ENCODE peak calls at places on chromosome 12, in eight cellular contexts. B, J, N, A, G, D, F and E are unnamed samples.

GRCh38 chr12:114823701-114824100 is 139.7 kb upstream of the TBX3 start:
- DNase-seq in B (no peak), J (no peak), N (no peak), A (no peak), G (no peak), D (no peak), F (no peak), E (no peak)

GRCh38 chr12:71840226-71840847 is 778 bp downstream of the TBC1D15 start:
- DNase-seq in B (no peak), J (no peak), N (no peak), A (no peak), G (no peak), D (no peak), F (no peak), E (no peak)

GRCh38 chr12:108798551-108799221 is 58.7 kb downstream of the SSH1 start:
- DNase-seq in B (no peak), J (no peak), N (no peak), A (no peak), G (no peak), D (no peak), F (no peak), E (no peak)

GRCh38 chr12:129096968-129097367 is 243.7 kb downstream of the GLT1D1 start:
- DNase-seq in B (no peak), J (no peak), N (peak), A (no peak), G (no peak), D (no peak), F (no peak), E (no peak)

GRCh38 chr12:47725893-47726292 is 603 bp upstream of the ENDOU start:
- DNase-seq in B (no peak), J (no peak), N (peak), A (no peak), G (no peak), D (no peak), F (no peak), E (no peak)

GRCh38 chr12:108638141-108638823 is 4.6 kb upstream of the SELPLG start:
- DNase-seq in B (peak), J (peak), N (peak), A (no peak), G (no peak), D (peak), F (no peak), E (no peak)

GRCh38 chr12:93759512-93760081 is 82.4 kb downstream of the CRADD start:
- DNase-seq in B (no peak), J (no peak), N (no peak), A (no peak), G (no peak), D (no peak), F (no peak), E (no peak)

GRCh38 chr12:131015581-131016337 is 62.1 kb downstream of the ADGRD1 start:
- DNase-seq in B (no peak), J (no peak), N (no peak), A (no peak), G (no peak), D (no peak), F (no peak), E (no peak)

GRCh38 chr12:121578230-121579189 is 2.3 kb downstream of the KDM2B start:
- DNase-seq in B (no peak), J (peak), N (no peak), A (peak), G (no peak), D (no peak), F (peak), E (no peak)

GRCh38 chr12:56720696-56721615 is 4.1 kb downstream of the NACA start:
- DNase-seq in B (no peak), J (peak), N (peak), A (no peak), G (no peak), D (no peak), F (no peak), E (no peak)

GRCh38 chr12:45975506-45975905 is 14.9 kb downstream of the SCAF11 start:
- DNase-seq in B (no peak), J (no peak), N (no peak), A (no peak), G (no peak), D (no peak), F (no peak), E (no peak)

GRCh38 chr12:72270246-72270645 is 1.9 kb upstream of the TRHDE start:
- DNase-seq in B (no peak), J (no peak), N (no peak), A (no peak), G (no peak), D (no peak), F (no peak), E (no peak)

GRCh38 chr12:10554971-10555481 is 49.3 kb downstream of the EIF2S3B start:
- DNase-seq in B (no peak), J (no peak), N (no peak), A (no peak), G (no peak), D (no peak), F (no peak), E (no peak)

GRCh38 chr12:11630046-11630706 is 19.3 kb upstream of the ETV6 start:
- DNase-seq in B (no peak), J (no peak), N (no peak), A (peak), G (no peak), D (no peak), F (peak), E (no peak)

GRCh38 chr12:1518763-1519516 is 75.4 kb downstream of the FBXL14 start:
- DNase-seq in B (no peak), J (peak), N (peak), A (no peak), G (no peak), D (no peak), F (peak), E (peak)

GRCh38 chr12:71447691-71448660 is 8.4 kb downstream of the LGR5 start:
- DNase-seq in B (no peak), J (no peak), N (no peak), A (no peak), G (no peak), D (no peak), F (no peak), E (no peak)

GRCh38 chr12:46963977-46964376 is 115.4 kb upstream of the PCED1B start:
- DNase-seq in B (peak), J (no peak), N (no peak), A (no peak), G (no peak), D (no peak), F (no peak), E (no peak)

GRCh38 chr12:7374423-7375144 is 69.4 kb downstream of the CD163L1 start:
- DNase-seq in B (no peak), J (no peak), N (no peak), A (peak), G (peak), D (no peak), F (peak), E (no peak)

GRCh38 chr12:108645686-108646596 is 12.2 kb upstream of the SELPLG start:
- DNase-seq in B (no peak), J (no peak), N (peak), A (no peak), G (no peak), D (peak), F (no peak), E (no peak)

DNA sequence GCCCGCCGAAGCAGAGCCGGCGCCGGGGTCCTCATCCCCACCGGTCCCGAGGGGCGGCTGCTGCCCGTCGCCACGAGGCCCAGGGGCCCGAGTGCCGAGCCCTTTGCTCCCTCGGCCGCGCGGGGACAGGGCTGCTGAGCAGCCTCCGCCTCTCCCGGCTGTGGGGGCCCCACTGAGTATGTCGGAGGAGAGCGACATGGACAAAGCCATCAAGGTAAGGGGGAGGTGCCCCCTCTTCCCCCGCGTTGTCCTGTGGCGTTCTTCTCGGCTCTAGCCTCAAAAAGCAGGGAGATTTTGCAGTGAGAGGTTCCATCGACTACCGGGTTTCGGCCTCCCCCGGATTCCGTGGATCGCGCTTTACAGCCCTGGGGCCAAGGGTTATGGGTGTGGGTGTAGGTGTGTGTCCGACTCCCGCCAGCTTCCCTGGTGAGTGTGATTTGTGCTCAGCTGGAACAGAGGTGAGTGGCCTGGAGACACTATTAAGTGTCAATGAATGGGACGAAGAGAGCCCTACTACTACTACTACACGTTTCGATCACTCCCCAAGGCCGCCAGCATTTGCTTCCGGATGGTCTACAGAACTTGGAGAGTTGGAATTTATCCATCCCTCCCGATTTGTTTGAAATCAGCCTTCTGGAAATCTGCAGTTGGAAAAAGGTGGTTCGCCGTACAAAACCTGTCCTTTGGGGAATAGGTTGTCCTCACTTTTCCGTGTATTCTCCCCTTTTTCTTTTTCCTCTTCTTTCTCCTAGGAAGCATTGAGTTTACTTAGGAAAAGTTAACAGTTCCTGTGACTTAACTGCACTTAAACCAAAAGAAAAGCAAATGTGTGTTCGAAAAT is 748 bp downstream of the MAPKAPK5 start:
- DNase-seq in B (no peak), J (no peak), N (no peak), A (peak), G (no peak), D (no peak), F (no peak), E (no peak)
- TF ChIP-seq POLR2A in B (no peak), J (no peak), N (no peak), A (no peak), G (no peak), D (no peak), F (no peak), E (no peak)

GRCh38 chr12:106304001-106304421 is 1.5 kb downstream of the TCP11L2 start:
- DNase-seq in B (no peak), J (no peak), N (no peak), A (peak), G (no peak), D (no peak), F (peak), E (no peak)

GRCh38 chr12:106303202-106303820 is 778 bp downstream of the TCP11L2 start:
- DNase-seq in B (peak), J (peak), N (peak), A (peak), G (peak), D (peak), F (peak), E (peak)

GRCh38 chr12:106301611-106302321 is 767 bp upstream of the TCP11L2 start:
- DNase-seq in B (peak), J (peak), N (peak), A (peak), G (peak), D (peak), F (peak), E (peak)

GRCh38 chr12:106301241-106301610 is 1.3 kb upstream of the TCP11L2 start:
- DNase-seq in B (no peak), J (no peak), N (no peak), A (no peak), G (no peak), D (no peak), F (no peak), E (no peak)

DNA sequence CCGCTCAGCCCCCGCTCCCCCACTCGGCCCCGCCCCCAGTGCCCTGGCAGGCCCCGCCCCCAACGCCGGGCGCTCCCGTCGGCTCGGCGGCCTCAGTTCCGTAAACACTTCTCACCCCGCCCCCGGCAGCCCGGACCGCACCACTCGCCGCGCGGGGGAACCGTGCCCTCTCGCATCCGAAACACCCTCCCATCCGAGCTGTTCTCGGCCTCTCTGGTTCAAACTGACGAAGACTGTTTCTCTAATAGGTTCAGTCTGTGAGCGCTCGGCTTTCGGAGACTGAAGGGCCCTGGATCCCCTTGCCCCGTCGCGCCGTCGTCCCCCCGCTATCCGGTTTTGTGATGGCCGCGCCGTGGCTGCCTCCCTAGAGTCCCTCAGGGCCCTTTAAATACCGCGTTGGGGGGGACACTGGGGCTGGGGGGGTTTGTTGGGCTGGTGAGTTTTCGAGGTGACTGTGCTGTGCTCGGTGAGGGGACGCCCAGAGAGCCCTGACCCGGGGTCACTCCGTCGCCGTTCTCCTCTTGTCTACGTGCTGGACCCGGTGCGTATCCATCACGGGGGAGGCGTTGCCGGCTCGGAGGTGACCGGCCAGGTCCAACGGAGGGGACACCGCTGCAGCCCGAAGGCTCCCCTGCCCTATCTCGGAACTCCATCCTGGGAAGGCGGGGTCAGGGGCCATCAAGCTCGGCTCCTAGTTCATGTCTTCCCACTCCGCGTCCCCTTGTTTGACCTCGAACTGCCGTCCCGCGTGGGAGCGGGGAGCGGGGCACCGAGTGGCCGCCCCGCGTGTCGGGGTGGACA is at the start of gene TCP11L2:
- DNase-seq in B (peak), J (peak), N (peak), A (peak), G (peak), D (peak), F (peak), E (peak)
- TF ChIP-seq POLR2A in B (peak), J (peak), N (no peak), A (peak), G (no peak), D (peak), F (no peak), E (peak)

GRCh38 chr12:14471497-14471896 is 96.2 kb downstream of the PLBD1 start:
- DNase-seq in B (no peak), J (no peak), N (no peak), A (no peak), G (no peak), D (no peak), F (no peak), E (no peak)
- TF ChIP-seq POLR2A in B (no peak), J (no peak), N (no peak), A (no peak), G (no peak), D (no peak), F (no peak), E (no peak)

DNA sequence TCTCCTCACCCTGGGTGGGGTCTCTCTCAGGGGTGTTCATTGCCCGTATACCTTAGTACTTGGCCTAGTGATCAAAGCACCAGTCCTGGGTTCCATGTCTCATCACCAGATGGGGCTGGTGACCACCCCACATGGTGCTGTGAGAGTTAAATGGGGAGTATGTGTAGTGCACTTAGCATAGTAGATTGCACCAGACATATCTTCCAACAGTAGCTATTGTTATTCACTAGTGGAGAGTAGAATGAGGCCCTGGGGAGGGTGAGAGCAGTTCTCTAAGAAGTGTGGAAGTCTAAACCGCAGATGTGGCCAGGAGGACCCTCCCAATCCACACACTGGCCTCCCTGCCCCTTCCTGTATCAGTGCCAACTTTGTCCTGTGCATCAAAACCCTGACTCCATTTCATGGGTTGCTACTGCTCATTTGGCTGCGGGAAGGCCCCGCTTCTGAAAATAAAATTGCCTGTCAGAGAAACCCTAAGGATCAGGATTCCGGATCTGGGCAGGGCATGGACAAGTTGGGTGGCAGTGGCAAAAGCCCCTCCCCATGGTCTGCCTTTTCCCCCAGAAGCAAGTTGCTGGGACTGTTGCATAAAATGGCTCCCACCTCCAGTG is 4.4 kb downstream of the CD9 start:
- DNase-seq in B (no peak), J (no peak), N (no peak), A (no peak), G (no peak), D (no peak), F (no peak), E (no peak)
- TF ChIP-seq POLR2A in B (no peak), J (no peak), N (no peak), A (no peak), G (no peak), D (no peak), F (no peak), E (no peak)

GRCh38 chr12:124919646-124920352 is 5.3 kb upstream of the UBC start:
- DNase-seq in B (no peak), J (no peak), N (no peak), A (no peak), G (no peak), D (no peak), F (no peak), E (no peak)

GRCh38 chr12:124916370-124917134 is 2.1 kb upstream of the UBC start:
- DNase-seq in B (peak), J (peak), N (peak), A (peak), G (no peak), D (peak), F (peak), E (peak)

GRCh38 chr12:124917841-124918621 is 3.6 kb upstream of the UBC start:
- DNase-seq in B (no peak), J (no peak), N (no peak), A (no peak), G (no peak), D (peak), F (peak), E (peak)

GRCh38 chr12:124915249-124916236 is 1.1 kb upstream of the UBC start:
- DNase-seq in B (peak), J (no peak), N (no peak), A (peak), G (no peak), D (peak), F (peak), E (peak)

GRCh38 chr12:124917135-124917840 is 2.8 kb upstream of the UBC start:
- DNase-seq in B (peak), J (peak), N (peak), A (peak), G (peak), D (peak), F (peak), E (peak)
- TF ChIP-seq POLR2A in B (peak), J (peak), N (no peak), A (peak), G (peak), D (peak), F (no peak), E (peak)

DNA sequence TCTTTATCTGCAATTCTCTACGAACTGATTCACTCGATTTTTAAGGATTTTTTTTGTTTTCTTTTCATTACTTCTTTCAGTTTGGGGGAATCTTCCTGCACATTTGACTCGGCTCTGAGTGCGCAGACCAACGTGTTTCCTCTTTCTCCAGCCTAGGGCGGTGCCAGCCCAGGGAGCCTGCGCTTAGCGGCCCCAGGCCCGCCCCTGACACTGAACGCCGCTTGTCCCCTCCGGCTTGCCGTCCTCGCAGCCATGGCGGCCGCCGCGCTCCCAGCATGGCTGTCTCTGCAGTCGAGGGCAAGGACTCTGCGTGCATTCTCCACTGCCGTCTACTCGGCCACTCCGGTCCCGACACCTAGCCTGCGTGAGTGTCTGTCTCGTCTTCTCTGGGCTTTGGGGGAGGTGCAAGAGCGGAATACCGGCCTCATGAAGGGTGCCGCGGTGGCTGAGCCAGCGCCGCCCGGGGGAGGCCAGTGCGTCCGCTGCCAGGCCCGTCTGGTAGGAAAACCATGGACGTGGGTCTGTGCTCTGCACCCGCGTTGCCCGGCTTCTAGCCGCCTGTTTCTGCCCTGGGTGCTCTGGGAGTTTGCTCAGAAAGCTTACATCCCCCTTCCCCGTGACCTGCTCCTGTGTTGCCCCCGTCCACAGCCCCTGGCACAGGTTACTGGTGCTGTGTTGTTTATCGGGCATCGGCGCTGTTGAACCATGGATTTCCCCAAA is at the start of gene MRPS35:
- DNase-seq in B (peak), J (peak), N (peak), A (peak), G (peak), D (peak), F (peak), E (peak)
- TF ChIP-seq POLR2A in B (peak), J (peak), N (no peak), A (peak), G (peak), D (peak), F (no peak), E (peak)

GRCh38 chr12:57751432-57751787 is 700 bp downstream of the CDK4 start:
- DNase-seq in B (no peak), J (no peak), N (peak), A (no peak), G (no peak), D (no peak), F (no peak), E (no peak)
- TF ChIP-seq POLR2A in B (no peak), J (no peak), N (no peak), A (no peak), G (no peak), D (no peak), F (no peak), E (no peak)

GRCh38 chr12:123365141-123365917 is 682 bp upstream of the SBNO1 start:
- DNase-seq in B (peak), J (peak), N (peak), A (peak), G (peak), D (peak), F (peak), E (peak)
- TF ChIP-seq POLR2A in B (peak), J (peak), N (no peak), A (peak), G (peak), D (peak), F (no peak), E (peak)

GRCh38 chr12:32679091-32679909 is at the start of gene DNM1L:
- DNase-seq in B (peak), J (peak), N (peak), A (peak), G (peak), D (peak), F (peak), E (peak)
- TF ChIP-seq POLR2A in B (peak), J (peak), N (no peak), A (peak), G (peak), D (peak), F (no peak), E (peak)